ENCODE peak calls at places on chromosomes 2 and 18, in five cellular contexts. W, F, H, S and J are unnamed samples.

GRCh38 chr2:127672341-127673303 is 2.7 kb downstream of the LIMS2 start:
- DNase-seq in W (no peak), F (no peak), H (no peak), S (peak; percentile 13), J (no peak)

GRCh38 chr2:18440141-18440605 is 120.3 kb downstream of the RDH14 start:
- DNase-seq in W (peak; percentile 42), F (no peak), H (no peak), S (peak; percentile 30), J (peak; percentile 10)

GRCh38 chr2:873651-874580 is 76.7 kb upstream of the SNTG2 start:
- DNase-seq in W (no peak), F (no peak), H (no peak), S (no peak), J (no peak)

GRCh38 chr18:74832381-74832780 is 234.7 kb downstream of the ZNF407 start:
- DNase-seq in W (no peak), F (no peak), H (no peak), S (no peak), J (no peak)

GRCh38 chr2:54531558-54531957 is 75.4 kb downstream of the SPTBN1 start:
- DNase-seq in W (peak; percentile 77), F (peak; percentile 84), H (no peak), S (peak; percentile 91), J (peak; percentile 70)

GRCh38 chr2:190519975-190520767 is 14.4 kb downstream of the NEMP2 start:
- DNase-seq in W (no peak), F (no peak), H (no peak), S (no peak), J (no peak)

GRCh38 chr18:72410399-72410798 is 133.7 kb downstream of the CBLN2 start:
- DNase-seq in W (peak; percentile 16), F (no peak), H (no peak), S (no peak), J (no peak)

GRCh38 chr2:85648619-85649018 is 19.4 kb downstream of the SFTPB start:
- DNase-seq in W (peak; percentile 58), F (peak; percentile 72), H (no peak), S (peak; percentile 79), J (peak; percentile 34)

GRCh38 chr2:224360801-224361251 is 41.1 kb downstream of the FAM124B start:
- DNase-seq in W (peak; percentile 16), F (no peak), H (no peak), S (peak; percentile 13), J (no peak)

GRCh38 chr2:127569274-127570065 is 34.0 kb downstream of the MYO7B start:
- DNase-seq in W (peak; percentile 75), F (peak; percentile 11), H (no peak), S (peak; percentile 76), J (peak; percentile 88)

GRCh38 chr2:107588960-107589542 is 237.6 kb upstream of the RGPD4 start:
- DNase-seq in W (peak; percentile 58), F (no peak), H (no peak), S (peak; percentile 61), J (peak; percentile 37)

GRCh38 chr2:28750316-28751101 is 1.1 kb upstream of the PPP1CB start:
- DNase-seq in W (peak; percentile 64), F (peak; percentile 23), H (peak; percentile 3), S (peak; percentile 33), J (peak; percentile 62)

GRCh38 chr2:42147641-42148274 is 21.4 kb upstream of the EML4 start:
- DNase-seq in W (peak; percentile 51), F (no peak), H (no peak), S (no peak), J (peak; percentile 38)

GRCh38 chr2:171411791-171412483 is 21.9 kb downstream of the METTL8 start:
- DNase-seq in W (peak; percentile 26), F (no peak), H (no peak), S (peak; percentile 58), J (no peak)

GRCh38 chr18:35089918-35090550 is 48.8 kb downstream of the MAPRE2 start:
- DNase-seq in W (peak; percentile 28), F (no peak), H (no peak), S (peak; percentile 22), J (peak; percentile 26)

GRCh38 chr18:76377359-76377756 is 117.7 kb downstream of the ZNF516 start:
- DNase-seq in W (no peak), F (no peak), H (no peak), S (no peak), J (no peak)

GRCh38 chr2:237413293-237414055 is 490 bp downstream of the COL6A3 start:
- DNase-seq in W (no peak), F (no peak), H (no peak), S (peak; percentile 34), J (no peak)